ENCODE peak calls at places on chromosomes 5 and 9, in eight cellular contexts. C is pancreas, W is GM12865, M is foreskin fibroblast, K is PC-3, R is GM06990, Z is IMR-90, O is uterus. B is an unnamed sample.

GRCh38 chr5:140041492-140042421 is 1.3 kb downstream of the NRG2 start:
- DNase-seq in C (peak; percentile 96), W (peak; percentile 49), M (peak; percentile 85), K (peak; percentile 87), R (peak; percentile 61), Z (peak; percentile 12), O (peak; percentile 35), B (peak; percentile 42)

GRCh38 chr5:125162714-125163113 is 416.3 kb upstream of the ZNF608 start:
- DNase-seq in C (no peak), W (no peak), M (no peak), K (no peak), R (no peak), Z (no peak), O (no peak), B (no peak)

GRCh38 chr9:128420060-128420650 is 502 bp upstream of the CERCAM start:
- DNase-seq in C (peak; percentile 83), W (peak; percentile 76), M (peak; percentile 90), K (peak; percentile 64), R (peak; percentile 81), Z (peak; percentile 45), O (peak; percentile 80), B (peak; percentile 45)

GRCh38 chr5:31455172-31455571 is 76.7 kb downstream of the DROSHA start:
- DNase-seq in C (no peak), W (no peak), M (no peak), K (no peak), R (no peak), Z (no peak), O (no peak), B (no peak)

GRCh38 chr5:72034710-72035109 is 72.6 kb upstream of the MAP1B start:
- DNase-seq in C (no peak), W (no peak), M (no peak), K (no peak), R (no peak), Z (no peak), O (no peak), B (no peak)

GRCh38 chr5:133347039-133347438 is 265.3 kb downstream of the FSTL4 start:
- DNase-seq in C (no peak), W (peak; percentile 49), M (no peak), K (no peak), R (no peak), Z (no peak), O (no peak), B (no peak)

GRCh38 chr9:88733651-88734470 is 198.9 kb downstream of the NXNL2 start:
- DNase-seq in C (no peak), W (no peak), M (peak; percentile 93), K (no peak), R (no peak), Z (peak; percentile 60), O (no peak), B (peak; percentile 97)

GRCh38 chr5:28398185-28398584 is 1359.8 kb upstream of the CDH9 start:
- DNase-seq in C (no peak), W (no peak), M (no peak), K (no peak), R (no peak), Z (no peak), O (no peak), B (no peak)

GRCh38 chr9:694499-695154 is 146.9 kb upstream of the DMRT1 start:
- DNase-seq in C (no peak), W (no peak), M (peak; percentile 93), K (peak; percentile 91), R (no peak), Z (peak; percentile 93), O (peak; percentile 34), B (peak; percentile 92)

GRCh38 chr5:31680528-31680927 is 41.6 kb downstream of the PDZD2 start:
- DNase-seq in C (peak; percentile 45), W (no peak), M (no peak), K (no peak), R (no peak), Z (no peak), O (no peak), B (no peak)

GRCh38 chr9:34545497-34545896 is 22.7 kb upstream of the ENHO start:
- DNase-seq in C (no peak), W (no peak), M (no peak), K (no peak), R (no peak), Z (no peak), O (no peak), B (no peak)

GRCh38 chr5:119828536-119828935 is 199.2 kb downstream of the FAM170A start:
- DNase-seq in C (no peak), W (no peak), M (peak; percentile 10), K (no peak), R (no peak), Z (no peak), O (no peak), B (no peak)

GRCh38 chr9:118366228-118366627 is 662.0 kb downstream of the TLR4 start:
- DNase-seq in C (no peak), W (no peak), M (no peak), K (no peak), R (no peak), Z (no peak), O (no peak), B (no peak)

GRCh38 chr9:110640736-110641135 is 27.9 kb upstream of the MUSK start:
- DNase-seq in C (no peak), W (peak; percentile 10), M (peak; percentile 20), K (peak; percentile 58), R (no peak), Z (no peak), O (no peak), B (no peak)

GRCh38 chr5:142059304-142059940 is 46.6 kb upstream of the GNPDA1 start:
- DNase-seq in C (no peak), W (no peak), M (peak; percentile 56), K (peak; percentile 48), R (no peak), Z (no peak), O (no peak), B (peak; percentile 51)

GRCh38 chr5:172175263-172175719 is 12.7 kb downstream of the STK10 start:
- DNase-seq in C (no peak), W (peak; percentile 93), M (no peak), K (no peak), R (peak; percentile 88), Z (no peak), O (no peak), B (no peak)

GRCh38 chr9:75186767-75187380 is 98.6 kb downstream of the OSTF1 start:
- DNase-seq in C (no peak), W (peak; percentile 17), M (peak; percentile 53), K (peak; percentile 54), R (no peak), Z (peak; percentile 28), O (no peak), B (peak; percentile 33)

GRCh38 chr5:179170606-179171005 is 110.4 kb downstream of the ZNF354C start:
- DNase-seq in C (no peak), W (no peak), M (no peak), K (no peak), R (no peak), Z (no peak), O (no peak), B (no peak)

GRCh38 chr9:21800931-21801682 is 1.3 kb upstream of the MTAP start:
- DNase-seq in C (no peak), W (no peak), M (no peak), K (no peak), R (no peak), Z (no peak), O (no peak), B (peak; percentile 22)

GRCh38 chr9:134420281-134420835 is 94.1 kb downstream of the RXRA start:
- DNase-seq in C (no peak), W (no peak), M (no peak), K (no peak), R (no peak), Z (no peak), O (no peak), B (no peak)

GRCh38 chr9:134418354-134418753 is 92.1 kb downstream of the RXRA start:
- DNase-seq in C (no peak), W (no peak), M (no peak), K (no peak), R (no peak), Z (no peak), O (no peak), B (no peak)

GRCh38 chr9:134418986-134419683 is 92.9 kb downstream of the RXRA start:
- DNase-seq in C (no peak), W (no peak), M (no peak), K (no peak), R (no peak), Z (no peak), O (no peak), B (no peak)

GRCh38 chr9:134420974-134421432 is 94.7 kb downstream of the RXRA start:
- DNase-seq in C (no peak), W (no peak), M (no peak), K (no peak), R (no peak), Z (no peak), O (no peak), B (no peak)

GRCh38 chr9:134419684-134420076 is 93.4 kb downstream of the RXRA start:
- DNase-seq in C (no peak), W (no peak), M (no peak), K (peak; percentile 6), R (no peak), Z (no peak), O (no peak), B (no peak)
- TF ChIP-seq CTCF in C (no peak), W (peak; percentile 44), M (peak; percentile 32), K (peak; percentile 40), R (peak; percentile 45), Z (peak; percentile 27), O (no peak), B (peak; percentile 28)

DNA sequence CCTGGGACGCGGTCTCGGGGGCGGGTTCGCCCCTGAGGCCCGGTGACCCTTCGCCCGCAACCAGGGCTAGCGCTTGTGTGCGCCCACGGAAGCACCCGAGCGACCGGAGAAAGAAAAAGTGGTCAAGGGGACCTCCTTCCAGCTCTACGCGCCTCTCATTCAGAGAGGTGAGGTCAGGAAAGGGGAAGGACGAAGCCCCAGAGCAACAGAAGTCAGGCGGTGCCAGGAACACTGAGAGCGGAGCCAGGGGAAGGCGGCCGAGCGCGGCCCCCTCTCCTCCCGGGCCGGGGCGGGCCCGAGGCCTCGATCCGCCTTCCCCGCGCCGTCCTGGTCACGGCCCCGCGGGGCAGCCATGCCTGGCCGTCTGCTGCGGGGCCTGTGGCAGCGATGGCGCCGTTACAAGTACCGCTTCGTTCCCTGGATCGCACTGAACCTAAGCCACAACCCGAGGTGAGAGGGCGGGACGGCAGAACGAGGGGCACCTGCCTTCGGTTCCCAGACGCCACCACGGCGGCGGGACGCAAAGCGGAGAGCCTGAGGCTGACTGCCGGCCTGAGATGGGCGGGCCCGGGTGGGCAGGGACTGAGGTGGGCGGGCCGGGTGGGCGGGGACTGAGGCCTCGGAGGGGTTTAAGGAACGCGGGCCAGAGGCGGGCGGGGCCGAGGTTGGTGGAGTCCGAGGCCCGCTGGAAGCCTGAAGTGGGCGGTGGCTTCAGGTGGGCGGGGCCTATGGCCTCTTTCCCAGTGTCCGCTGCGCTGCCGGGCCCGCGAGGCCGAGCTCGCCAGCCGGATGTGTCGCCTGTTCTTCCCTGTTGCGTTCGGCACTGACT is at the start of gene SETD9:
- DNase-seq in C (peak; percentile 100), W (peak; percentile 99), M (peak; percentile 99), K (peak; percentile 92), R (peak; percentile 97), Z (peak; percentile 96), O (peak; percentile 99), B (peak; percentile 95)
- H3K4me3 ChIP-seq in C (peak within 1 kb of the TSS; percentile 48), W (peak within 1 kb of the TSS; percentile 59), M (peak within 1 kb of the TSS; percentile 77), K (peak within 1 kb of the TSS; percentile 83), R (peak within 1 kb of the TSS; percentile 81), Z (peak within 1 kb of the TSS; percentile 91), O (peak within 1 kb of the TSS; percentile 71), B (peak within 1 kb of the TSS; percentile 79)

GRCh38 chr9:97124256-97124655 is 85.3 kb upstream of the CTSV start:
- DNase-seq in C (no peak), W (no peak), M (no peak), K (no peak), R (no peak), Z (no peak), O (no peak), B (no peak)
- TF ChIP-seq CTCF in C (no peak), W (no peak), M (no peak), K (no peak), R (no peak), Z (no peak), O (no peak), B (no peak)

GRCh38 chr5:150209020-150209635 is 19.3 kb downstream of the SLC6A7 start:
- DNase-seq in C (no peak), W (no peak), M (peak; percentile 17), K (peak; percentile 77), R (no peak), Z (peak; percentile 76), O (no peak), B (peak; percentile 56)
- H3K4me3 ChIP-seq in C (no peak overlapping the region), W (no peak overlapping the region), M (no peak overlapping the region), K (peak overlapping the region; percentile 25), R (no peak overlapping the region), Z (no peak overlapping the region), O (no peak overlapping the region), B (no peak overlapping the region)